ENCODE peak calls at places on chromosomes 6 and 20, in eight cellular contexts. Y is D341Med; F is progenitor cell of endocrine pancreas; N is GM03348; Z is CD8-positive, alpha-beta memory T cell; L is GM23248; C is HFF-Myc; V is fibroblast of the conjunctiva. M is an unnamed sample.

GRCh38 chr6:167665698-167666380 is 160.9 kb upstream of the AFDN start:
- DNase-seq in Y (no peak), F (no peak), N (no peak), Z (no peak), L (no peak), C (no peak), V (no peak), M (no peak)

GRCh38 chr6:168964138-168964892 is 289.3 kb downstream of the THBS2 start:
- DNase-seq in Y (no peak), F (no peak), N (peak; percentile 69), Z (no peak), L (peak; percentile 65), C (no peak), V (no peak), M (no peak)

GRCh38 chr6:32200711-32201475 is 8.4 kb upstream of the GPSM3 start:
- DNase-seq in Y (no peak), F (no peak), N (no peak), Z (no peak), L (no peak), C (no peak), V (no peak), M (no peak)

GRCh38 chr6:4598384-4598783 is 177.8 kb upstream of the CDYL start:
- DNase-seq in Y (no peak), F (no peak), N (no peak), Z (no peak), L (no peak), C (no peak), V (no peak), M (no peak)

GRCh38 chr20:57653910-57654309 is 33.7 kb upstream of the ZBP1 start:
- DNase-seq in Y (peak; percentile 36), F (no peak), N (peak; percentile 15), Z (no peak), L (no peak), C (no peak), V (no peak), M (no peak)

GRCh38 chr6:96624957-96625356 is 62.0 kb downstream of the FHL5 start:
- DNase-seq in Y (no peak), F (no peak), N (no peak), Z (no peak), L (no peak), C (no peak), V (no peak), M (no peak)

GRCh38 chr20:23690581-23690980 is 1.7 kb upstream of the CST4 start:
- DNase-seq in Y (no peak), F (no peak), N (no peak), Z (no peak), L (no peak), C (no peak), V (no peak), M (no peak)

GRCh38 chr6:95186710-95187109 is 390.6 kb upstream of the MANEA start:
- DNase-seq in Y (no peak), F (no peak), N (no peak), Z (no peak), L (no peak), C (no peak), V (no peak), M (no peak)

GRCh38 chr6:154535146-154535545 is 24.7 kb upstream of the CNKSR3 start:
- DNase-seq in Y (no peak), F (no peak), N (no peak), Z (no peak), L (peak; percentile 7), C (no peak), V (no peak), M (no peak)

GRCh38 chr20:59810376-59811187 is 122.9 kb downstream of the SYCP2 start:
- DNase-seq in Y (peak; percentile 9), F (no peak), N (no peak), Z (no peak), L (peak; percentile 14), C (no peak), V (no peak), M (no peak)

GRCh38 chr6:79420054-79420453 is 117.2 kb downstream of the LCA5 start:
- DNase-seq in Y (no peak), F (no peak), N (no peak), Z (no peak), L (no peak), C (no peak), V (no peak), M (no peak)

GRCh38 chr6:73027691-73028090 is 197.6 kb downstream of the KHDC1L start:
- DNase-seq in Y (no peak), F (no peak), N (no peak), Z (no peak), L (no peak), C (no peak), V (no peak), M (no peak)

GRCh38 chr20:57735831-57736737 is 26.3 kb upstream of the PMEPA1 start:
- DNase-seq in Y (no peak), F (no peak), N (no peak), Z (no peak), L (no peak), C (no peak), V (no peak), M (no peak)

GRCh38 chr6:26576929-26577719 is 19.6 kb upstream of the ABT1 start:
- DNase-seq in Y (no peak), F (no peak), N (peak; percentile 49), Z (peak; percentile 44), L (peak; percentile 78), C (peak; percentile 88), V (peak; percentile 87), M (no peak)

GRCh38 chr6:109296971-109297372 is 85.3 kb downstream of the CD164 start:
- DNase-seq in Y (no peak), F (no peak), N (no peak), Z (no peak), L (no peak), C (no peak), V (no peak), M (no peak)

GRCh38 chr20:36173451-36173933 is 19.0 kb downstream of the EPB41L1 start:
- DNase-seq in Y (no peak), F (no peak), N (no peak), Z (no peak), L (no peak), C (no peak), V (no peak), M (peak; percentile 20)

GRCh38 chr20:56343861-56344381 is 14.9 kb upstream of the FAM210B start:
- DNase-seq in Y (peak; percentile 90), F (peak; percentile 61), N (peak; percentile 81), Z (peak; percentile 21), L (peak; percentile 75), C (no peak), V (peak; percentile 18), M (no peak)

GRCh38 chr6:149318581-149319286 is 1.2 kb downstream of the TAB2 start:
- DNase-seq in Y (peak; percentile 26), F (no peak), N (peak; percentile 21), Z (peak; percentile 56), L (peak; percentile 44), C (no peak), V (no peak), M (no peak)